ENCODE peak calls at places on chromosomes 13 and 19, in six cellular contexts. Q is right lobe of liver, N is ovary, I is IMR-90, J is tibial nerve, K is fibroblast of lung. V is an unnamed sample.

GRCh38 chr19:54014920-54015560 is 23.6 kb downstream of the CACNG6 start:
- DNase-seq in Q (no peak), N (no peak), I (no peak), J (no peak), K (no peak), V (no peak)

GRCh38 chr13:78382481-78382880 is 220.9 kb downstream of the POU4F1 start:
- DNase-seq in Q (no peak), N (no peak), I (no peak), J (no peak), K (peak), V (no peak)

GRCh38 chr19:44955500-44956439 is 590 bp downstream of the CLPTM1 start:
- DNase-seq in Q (no peak), N (no peak), I (no peak), J (no peak), K (no peak), V (peak)

GRCh38 chr13:51221674-51222509 is at the start of gene FAM124A:
- DNase-seq in Q (peak), N (peak), I (peak), J (peak), K (peak), V (peak)

GRCh38 chr19:9872618-9873242 is 37.6 kb downstream of the PIN1 start:
- DNase-seq in Q (no peak), N (no peak), I (no peak), J (no peak), K (no peak), V (no peak)

GRCh38 chr19:38389101-38389925 is 816 bp downstream of the SPRED3 start:
- DNase-seq in Q (no peak), N (no peak), I (peak), J (no peak), K (peak), V (peak)

GRCh38 chr19:46717716-46718143 is 816 bp upstream of the PRKD2 start:
- DNase-seq in Q (peak), N (no peak), I (no peak), J (no peak), K (no peak), V (no peak)

GRCh38 chr19:14425696-14426138 is 6.6 kb upstream of the DDX39A start:
- DNase-seq in Q (no peak), N (no peak), I (peak), J (no peak), K (peak), V (no peak)

GRCh38 chr13:90835826-90836225 is 511.7 kb upstream of the MIR17HG start:
- DNase-seq in Q (no peak), N (no peak), I (no peak), J (no peak), K (no peak), V (no peak)

GRCh38 chr19:2529473-2529918 is 53.6 kb downstream of the GADD45B start:
- DNase-seq in Q (no peak), N (no peak), I (peak), J (no peak), K (peak), V (peak)

GRCh38 chr13:33228645-33229445 is 56.7 kb downstream of the STARD13 start:
- DNase-seq in Q (no peak), N (no peak), I (peak), J (no peak), K (peak), V (peak)

GRCh38 chr13:111876506-111876905 is 190.4 kb upstream of the SOX1 start:
- DNase-seq in Q (no peak), N (no peak), I (no peak), J (no peak), K (no peak), V (no peak)

GRCh38 chr19:48638831-48639381 is 1.7 kb upstream of the DBP start:
- DNase-seq in Q (no peak), N (no peak), I (no peak), J (no peak), K (no peak), V (no peak)

GRCh38 chr19:18208098-18208951 is 4.5 kb upstream of the RAB3A start:
- DNase-seq in Q (peak), N (peak), I (peak), J (no peak), K (peak), V (peak)

GRCh38 chr19:12648088-12648487 is 18.5 kb downstream of the MAN2B1 start:
- DNase-seq in Q (no peak), N (peak), I (no peak), J (no peak), K (no peak), V (no peak)
- TF ChIP-seq CTCF in Q (peak), N (no peak), I (no peak), J (no peak), K (peak), V (no peak)

DNA sequence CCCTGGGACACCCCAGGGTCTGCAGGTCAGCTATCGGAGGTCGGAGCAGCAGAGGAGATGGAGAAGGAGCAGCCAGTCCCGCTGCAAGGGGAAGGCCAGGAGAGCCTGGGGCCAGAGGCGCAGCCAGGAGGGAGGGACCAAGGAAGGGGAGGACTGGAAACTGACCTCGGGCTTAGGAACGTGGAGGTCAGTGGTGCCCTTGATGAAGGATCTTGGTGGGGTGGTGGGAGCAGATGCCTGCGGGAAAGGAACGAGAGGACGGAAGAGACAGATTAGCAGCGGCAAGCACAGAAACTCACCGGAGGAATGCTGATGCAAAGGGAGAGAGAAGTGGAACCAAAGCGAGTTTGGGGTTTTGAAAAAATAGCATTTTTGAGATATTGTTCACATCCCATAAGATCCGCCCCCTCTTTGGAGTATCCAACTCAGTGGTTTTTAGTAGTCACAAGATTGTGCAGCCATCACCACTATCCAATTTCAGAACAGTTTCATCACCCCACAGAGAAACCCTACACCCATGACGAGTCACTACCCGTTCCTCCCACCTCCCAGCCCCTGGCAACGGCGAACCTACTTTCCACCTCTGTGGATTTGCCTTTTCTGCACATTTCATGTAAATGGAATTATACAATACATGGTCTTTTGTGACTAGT is 22.1 kb downstream of the PLEKHF1 start:
- DNase-seq in Q (no peak), N (peak), I (peak), J (peak), K (peak), V (peak)
- H3K4me3 ChIP-seq in Q (no peak), N (peak), I (peak), J (no peak), K (peak), V (peak)

GRCh38 chr13:109869312-109870237 is 83.2 kb upstream of the IRS2 start:
- DNase-seq in Q (peak), N (peak), I (peak), J (no peak), K (peak), V (peak)
- TF ChIP-seq CTCF in Q (peak), N (no peak), I (peak), J (no peak), K (peak), V (no peak)

GRCh38 chr19:19296953-19297689 is 23.2 kb downstream of the SUGP1 start:
- DNase-seq in Q (peak), N (no peak), I (no peak), J (no peak), K (no peak), V (no peak)

GRCh38 chr19:19292607-19293006 is 19.5 kb upstream of the TM6SF2 start:
- DNase-seq in Q (no peak), N (no peak), I (no peak), J (no peak), K (no peak), V (no peak)

GRCh38 chr19:19294914-19295313 is 21.8 kb upstream of the TM6SF2 start:
- DNase-seq in Q (peak), N (no peak), I (no peak), J (no peak), K (no peak), V (no peak)

GRCh38 chr19:19300613-19301012 is 19.7 kb downstream of the SUGP1 start:
- DNase-seq in Q (no peak), N (no peak), I (no peak), J (no peak), K (no peak), V (no peak)

DNA sequence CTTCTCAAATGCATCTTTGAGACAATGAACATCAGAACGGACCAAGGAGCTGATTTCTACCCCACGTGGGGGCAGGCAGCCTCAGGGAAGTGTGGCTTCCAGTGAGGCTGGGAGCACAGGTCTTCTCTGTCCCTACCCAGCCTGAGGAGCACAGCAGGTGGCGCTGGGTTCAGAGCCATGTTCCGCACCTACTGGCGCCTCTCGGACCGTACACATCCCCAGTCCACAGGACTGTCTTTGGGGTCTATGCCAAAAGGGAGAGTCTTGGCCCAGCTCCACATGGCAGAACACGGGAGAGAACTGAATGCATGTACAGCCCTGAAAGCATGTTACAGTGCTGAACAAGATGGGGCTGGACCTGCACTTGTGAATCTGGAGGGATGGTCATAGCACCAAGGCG is 22.6 kb downstream of the SUGP1 start:
- DNase-seq in Q (peak), N (no peak), I (no peak), J (no peak), K (no peak), V (no peak)
- H3K4me3 ChIP-seq in Q (no peak), N (no peak), I (no peak), J (no peak), K (no peak), V (no peak)

DNA sequence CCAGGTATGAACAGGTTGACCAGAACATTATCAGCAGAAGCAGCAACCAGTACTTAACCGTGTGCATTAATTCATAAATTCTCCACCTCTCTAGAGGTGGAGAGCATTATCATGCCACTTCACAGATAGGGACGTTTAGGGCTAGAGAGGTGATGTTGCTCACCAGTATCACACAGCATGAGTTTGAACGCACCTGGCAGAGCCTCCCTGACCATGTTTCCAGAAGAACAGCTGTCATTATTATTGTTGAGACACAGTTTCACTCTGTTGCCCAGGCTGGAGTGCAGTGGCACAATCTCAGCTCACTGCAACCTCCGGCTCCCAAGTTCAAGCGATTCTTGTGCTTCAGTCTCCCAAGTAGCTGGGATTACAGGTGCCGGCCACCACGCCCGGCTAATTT is 6.8 kb downstream of the KANK2 start:
- DNase-seq in Q (no peak), N (no peak), I (no peak), J (no peak), K (no peak), V (no peak)
- TF ChIP-seq CTCF in Q (no peak), N (no peak), I (no peak), J (no peak), K (no peak), V (no peak)

V was measured in AG10803.